ENCODE peak calls at places on chromosomes 11 and 22, in six cellular contexts. O, D, F, N, G and P are unnamed samples.

GRCh38 chr11:46951864-46952263 is 15.3 kb downstream of the CSTPP1 start:
- DNase-seq in O (peak), D (no peak), F (peak), N (no peak), G (no peak), P (no peak)

GRCh38 chr11:95085117-95085825 is 4.4 kb upstream of the ENDOD1 start:
- DNase-seq in O (no peak), D (no peak), F (no peak), N (no peak), G (no peak), P (no peak)

GRCh38 chr11:120268686-120269085 is 28.7 kb downstream of the POU2F3 start:
- DNase-seq in O (no peak), D (no peak), F (no peak), N (no peak), G (no peak), P (no peak)

GRCh38 chr11:2213384-2213842 is 41.8 kb upstream of the TH start:
- DNase-seq in O (no peak), D (peak), F (no peak), N (peak), G (no peak), P (no peak)

GRCh38 chr11:70574725-70575347 is 176.5 kb downstream of the CTTN start:
- DNase-seq in O (no peak), D (no peak), F (no peak), N (no peak), G (no peak), P (no peak)

GRCh38 chr11:16784097-16784496 is 45.6 kb downstream of the C11orf58 start:
- DNase-seq in O (no peak), D (no peak), F (peak), N (no peak), G (no peak), P (no peak)

GRCh38 chr22:19874307-19875060 is 19.8 kb upstream of the GNB1L start:
- DNase-seq in O (no peak), D (peak), F (peak), N (no peak), G (no peak), P (no peak)

GRCh38 chr22:36940676-36941075 is 27.2 kb downstream of the CSF2RB start:
- DNase-seq in O (no peak), D (no peak), F (no peak), N (no peak), G (no peak), P (no peak)

GRCh38 chr22:45069925-45070324 is 60.1 kb upstream of the PHF21B start:
- DNase-seq in O (no peak), D (no peak), F (no peak), N (no peak), G (no peak), P (no peak)

GRCh38 chr11:76701701-76702100 is 31.2 kb upstream of the LRRC32 start:
- DNase-seq in O (peak), D (no peak), F (no peak), N (peak), G (peak), P (peak)

GRCh38 chr11:47327025-47327424 is 25.5 kb downstream of the MYBPC3 start:
- DNase-seq in O (no peak), D (no peak), F (no peak), N (no peak), G (no peak), P (no peak)

GRCh38 chr22:44668190-44668885 is 33.7 kb upstream of the PRR5 start:
- DNase-seq in O (no peak), D (peak), F (peak), N (no peak), G (no peak), P (no peak)

GRCh38 chr11:9046376-9046775 is 42.6 kb upstream of the NRIP3 start:
- DNase-seq in O (no peak), D (no peak), F (no peak), N (no peak), G (no peak), P (no peak)
- H2BK5ac ChIP-seq in O (no peak), D (no peak), F (no peak), N (no peak), G (no peak), P (no peak)

DNA sequence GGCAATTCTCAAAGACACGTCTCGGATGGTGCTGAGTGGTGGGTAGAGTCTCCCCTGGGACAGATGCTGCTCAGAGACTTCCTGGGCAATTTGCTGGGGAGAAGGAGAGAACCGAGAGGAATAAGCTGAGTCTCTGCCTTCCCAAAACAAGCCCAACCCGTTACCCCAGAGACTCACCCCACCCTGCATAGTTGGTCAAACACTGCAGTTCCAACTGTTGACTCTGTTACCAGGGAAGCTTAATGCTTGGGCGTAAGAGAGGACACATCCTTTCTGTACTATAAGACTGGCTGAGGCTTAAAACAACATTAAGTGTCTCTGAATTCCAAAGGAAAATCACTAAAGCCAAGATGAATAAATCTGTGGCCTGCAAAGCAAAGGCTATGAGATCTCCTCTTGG is 68.1 kb downstream of the CCDC81 start:
- DNase-seq in O (no peak), D (no peak), F (no peak), N (no peak), G (no peak), P (no peak)
- H3K9ac ChIP-seq in O (no peak), D (no peak), F (no peak), N (no peak), G (peak), P (no peak)

GRCh38 chr11:33797879-33798278 is 23.6 kb upstream of the FBXO3 start:
- DNase-seq in O (no peak), D (no peak), F (no peak), N (no peak), G (no peak), P (no peak)
- H3K4me3 ChIP-seq in O (no peak), D (no peak), F (no peak), N (no peak), G (no peak), P (no peak)

GRCh38 chr11:75380716-75381420 is 18.4 kb upstream of the RPS3 start:
- DNase-seq in O (no peak), D (no peak), F (no peak), N (peak), G (peak), P (peak)
- H2BK5ac ChIP-seq in O (no peak), D (peak), F (no peak), N (peak), G (no peak), P (peak)